ENCODE peak calls at places on chromosomes 4 and X, in four cellular contexts. U is upper lobe of right lung, V is lower lobe of right lung, I is keratinocyte. B is an unnamed sample. For H3K9me3, the result is how much of the 10 kb centered on the place peaks cover.

GRCh38 chr4:179097741-179098140 is 1655.5 kb upstream of the AGA start:
- DNase-seq in U (no peak), V (no peak), I (no peak), B (no peak)

GRCh38 chr4:107640157-107640556 is 79.9 kb downstream of the PAPSS1 start:
- DNase-seq in U (no peak), V (no peak), I (no peak), B (no peak)

GRCh38 chr4:141439223-141439622 is 197.2 kb upstream of the IL15 start:
- DNase-seq in U (no peak), V (no peak), I (no peak), B (no peak)

GRCh38 chr4:85659626-85660213 is 184.8 kb downstream of the ARHGAP24 start:
- DNase-seq in U (no peak), V (no peak), I (no peak), B (no peak)

GRCh38 chrX:86369847-86370630 is 221.8 kb downstream of the DACH2 start:
- DNase-seq in U (no peak), V (no peak), I (no peak), B (no peak)

GRCh38 chr4:15021301-15021700 is 19.0 kb downstream of the CPEB2 start:
- DNase-seq in U (no peak), V (no peak), I (no peak), B (no peak)

GRCh38 chr4:153466637-153467153 is 535 bp downstream of the TMEM131L start:
- DNase-seq in U (peak), V (no peak), I (no peak), B (peak)

GRCh38 chr4:71009796-71010588 is 16.5 kb downstream of the DCK start:
- DNase-seq in U (no peak), V (no peak), I (no peak), B (no peak)

GRCh38 chr4:184805462-184806245 is 20.1 kb downstream of the ACSL1 start:
- DNase-seq in U (peak), V (peak), I (peak), B (peak)

GRCh38 chrX:134948333-134949241 is 42.2 kb upstream of the SMIM10 start:
- DNase-seq in U (no peak), V (no peak), I (no peak), B (no peak)

GRCh38 chr4:85724801-85725548 is 250.0 kb downstream of the ARHGAP24 start:
- DNase-seq in U (no peak), V (no peak), I (no peak), B (no peak)

GRCh38 chr4:110900206-110900769 is 277.4 kb upstream of the PITX2 start:
- DNase-seq in U (no peak), V (no peak), I (no peak), B (no peak)

GRCh38 chrX:74467656-74468055 is 46.4 kb downstream of the SLC16A2 start:
- DNase-seq in U (no peak), V (no peak), I (no peak), B (no peak)

GRCh38 chrX:129876734-129877395 is 29.1 kb upstream of the UTP14A start:
- DNase-seq in U (no peak), V (no peak), I (no peak), B (no peak)

DNA sequence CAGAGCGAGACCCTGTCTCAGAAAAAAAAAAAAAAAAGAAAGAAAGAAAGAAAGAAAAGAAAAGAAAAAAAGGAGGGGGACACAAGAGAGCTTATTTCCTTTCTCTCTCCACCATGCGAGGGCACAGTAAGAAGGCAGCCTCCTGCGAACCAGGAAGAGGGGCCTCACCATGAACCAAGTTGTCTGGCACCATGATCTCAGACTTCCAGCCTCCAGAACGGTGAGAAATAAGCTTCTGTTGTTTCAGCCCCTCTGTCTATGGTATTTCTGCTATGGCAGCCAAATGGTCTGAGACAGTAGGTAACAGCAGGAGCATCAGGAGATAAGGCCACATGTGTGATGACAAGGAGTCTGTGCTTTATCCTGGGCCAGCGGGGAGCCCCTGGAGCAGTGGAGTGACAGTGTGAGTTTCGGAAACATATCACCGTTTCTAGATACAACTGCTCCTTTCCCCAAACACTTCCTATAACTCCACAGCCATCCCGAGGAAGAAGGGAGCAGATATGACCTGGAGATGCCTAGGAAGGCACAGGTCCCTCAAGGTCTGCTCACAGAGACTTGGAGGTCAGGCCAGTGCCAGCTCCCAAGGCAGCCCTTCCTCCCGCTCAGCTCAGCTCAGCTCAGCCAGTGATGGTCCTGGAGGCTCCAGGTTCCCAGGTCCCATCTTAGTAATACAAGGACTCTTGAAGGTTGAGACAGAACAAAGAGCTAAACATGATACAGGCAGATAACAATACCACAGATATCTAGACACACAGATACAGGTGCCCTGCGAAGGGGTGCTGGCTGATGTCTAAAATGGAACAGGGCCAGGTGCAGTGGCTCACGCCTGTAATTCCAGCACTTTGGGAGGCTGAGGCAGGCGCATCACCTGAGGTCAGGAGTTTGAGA is 17.7 kb downstream of the JAKMIP1 start:
- DNase-seq in U (no peak), V (no peak), I (no peak), B (no peak)
- H3K9me3 ChIP-seq in U (under half), V (under half), I (under half), B (under half)

GRCh38 chr4:49000806-49001205 is 14.7 kb downstream of the CWH43 start:
- DNase-seq in U (no peak), V (no peak), I (no peak), B (no peak)

GRCh38 chr4:49002931-49003330 is 16.9 kb downstream of the CWH43 start:
- DNase-seq in U (no peak), V (no peak), I (no peak), B (no peak)

GRCh38 chr4:48997962-48998361 is 11.9 kb downstream of the CWH43 start:
- DNase-seq in U (no peak), V (no peak), I (no peak), B (no peak)

GRCh38 chr4:48998440-48998839 is 12.4 kb downstream of the CWH43 start:
- DNase-seq in U (no peak), V (no peak), I (no peak), B (no peak)
- H3K9me3 ChIP-seq in U (under half), V (under half), I (under half), B (under half)

GRCh38 chr4:39617534-39617933 is 21.1 kb downstream of the SMIM14 start:
- DNase-seq in U (no peak), V (no peak), I (no peak), B (no peak)

GRCh38 chr4:39613093-39613656 is 25.5 kb downstream of the SMIM14 start:
- DNase-seq in U (no peak), V (no peak), I (no peak), B (no peak)

GRCh38 chr4:39614487-39615162 is 24.0 kb downstream of the SMIM14 start:
- DNase-seq in U (no peak), V (no peak), I (no peak), B (no peak)

GRCh38 chr4:39620551-39620950 is 18.1 kb downstream of the SMIM14 start:
- DNase-seq in U (no peak), V (no peak), I (no peak), B (no peak)

GRCh38 chr4:39616651-39617050 is 22.0 kb downstream of the SMIM14 start:
- DNase-seq in U (no peak), V (no peak), I (no peak), B (no peak)
- H3K9me3 ChIP-seq in U (under half), V (under half), I (under half), B (under half)

GRCh38 chrX:148658115-148658725 is 157.8 kb downstream of the AFF2 start:
- DNase-seq in U (no peak), V (no peak), I (no peak), B (no peak)
- H3K9me3 ChIP-seq in U (under half), V (under half), I (under half), B (under half)

DNA sequence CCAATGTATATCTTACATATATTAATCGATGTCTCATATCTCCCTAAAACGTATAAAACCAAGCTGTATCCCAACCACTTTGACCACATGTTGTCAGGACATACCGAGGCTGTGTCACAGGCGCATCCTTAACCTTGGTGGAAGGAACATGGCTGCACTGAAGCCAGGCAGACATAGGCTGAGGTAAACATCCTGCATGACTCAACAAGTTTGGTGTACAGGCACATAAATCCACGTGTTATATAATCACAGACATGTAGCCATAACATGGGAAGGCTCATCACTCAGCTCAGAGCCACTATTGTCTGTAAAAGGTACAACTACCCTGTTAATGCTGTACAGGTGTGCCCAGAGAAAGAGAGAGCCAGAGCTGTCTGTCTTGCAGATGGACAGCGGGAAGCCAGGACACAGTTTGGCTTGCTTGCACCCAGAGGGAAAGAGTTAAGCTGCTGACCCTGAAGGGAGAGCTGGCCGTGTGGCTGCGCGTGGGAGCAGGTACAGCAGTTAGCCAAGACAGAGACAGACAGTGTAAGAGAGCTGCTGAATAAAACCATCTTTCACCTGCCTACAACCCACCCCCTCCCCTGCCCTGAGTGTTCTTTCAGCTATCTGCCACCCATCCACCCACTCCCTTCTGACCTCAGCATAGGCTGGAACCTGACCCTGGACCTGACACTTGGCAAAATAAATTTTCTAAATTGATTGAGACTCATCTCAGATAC is 22.3 kb upstream of the ZBTB33 start:
- DNase-seq in U (no peak), V (no peak), I (no peak), B (no peak)
- H3K9me3 ChIP-seq in U (under half), V (under half), I (under half), B (under half)

GRCh38 chr4:48400416-48400815 is 59.1 kb downstream of the SLAIN2 start:
- DNase-seq in U (no peak), V (no peak), I (no peak), B (no peak)
- H3K9me3 ChIP-seq in U (under half), V (under half), I (under half), B (under half)

GRCh38 chr4:129059028-129059427 is 34.3 kb downstream of the SCLT1 start:
- DNase-seq in U (no peak), V (no peak), I (no peak), B (no peak)

GRCh38 chr4:129064717-129065116 is 28.6 kb downstream of the SCLT1 start:
- DNase-seq in U (no peak), V (no peak), I (no peak), B (no peak)

GRCh38 chr4:129063640-129064039 is 29.7 kb downstream of the SCLT1 start:
- DNase-seq in U (no peak), V (no peak), I (no peak), B (no peak)

DNA sequence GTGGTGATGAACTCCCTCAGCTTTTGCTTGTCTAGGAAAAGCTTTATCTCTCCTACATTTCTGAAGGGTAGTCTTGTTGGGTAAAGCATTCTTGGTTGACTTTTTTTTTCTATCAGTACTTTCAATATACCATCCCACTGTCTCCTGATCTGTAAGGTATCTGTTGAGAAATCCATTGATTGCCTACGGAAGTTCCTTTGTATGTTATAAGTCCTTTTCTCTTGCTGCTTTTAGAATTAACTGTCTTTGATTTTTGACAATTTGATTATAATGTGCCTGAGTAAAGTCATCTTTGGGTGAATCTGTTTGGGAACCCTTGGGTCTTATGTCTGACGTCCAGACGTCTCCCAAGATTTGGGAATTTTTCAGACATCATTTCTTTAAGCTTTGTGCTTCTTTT is 30.8 kb downstream of the SCLT1 start:
- DNase-seq in U (no peak), V (no peak), I (no peak), B (no peak)
- H3K9me3 ChIP-seq in U (under half), V (half or more), I (under half), B (half or more)

GRCh38 chr4:151738706-151739105 is 22.1 kb downstream of the GATB start:
- DNase-seq in U (no peak), V (no peak), I (no peak), B (no peak)
- H3K9me3 ChIP-seq in U (under half), V (under half), I (under half), B (under half)

GRCh38 chr4:81922271-81922775 is 450.6 kb upstream of the RASGEF1B start:
- DNase-seq in U (no peak), V (no peak), I (no peak), B (no peak)
- H3K9me3 ChIP-seq in U (under half), V (under half), I (under half), B (under half)